ENCODE peak calls at places on chromosomes 3 and 15, in eight cellular contexts. W is brain microvascular endothelial cell; Z is kidney epithelial cell; A is body of pancreas; N is PC-9; L is mammary epithelial cell; I is IMR-90; B is CD8-positive, alpha-beta memory T cell. E is an unnamed sample.

GRCh38 chr3:127491909-127492308 is 98.6 kb downstream of the TPRA1 start:
- DNase-seq in W (no peak), Z (no peak), A (no peak), N (no peak), L (no peak), I (no peak), B (no peak), E (no peak)

GRCh38 chr3:50428007-50428633 is 68.8 kb upstream of the TMEM115 start:
- DNase-seq in W (no peak), Z (no peak), A (no peak), N (peak; percentile 52), L (peak; percentile 30), I (no peak), B (peak; percentile 31), E (no peak)

GRCh38 chr3:39757312-39757711 is 52.1 kb upstream of the MYRIP start:
- DNase-seq in W (no peak), Z (no peak), A (no peak), N (no peak), L (no peak), I (no peak), B (no peak), E (no peak)

GRCh38 chr3:44104043-44104442 is 137.6 kb upstream of the TOPAZ1 start:
- DNase-seq in W (no peak), Z (no peak), A (no peak), N (no peak), L (no peak), I (no peak), B (no peak), E (no peak)

GRCh38 chr3:37256447-37256846 is 82.1 kb upstream of the LRRFIP2 start:
- DNase-seq in W (no peak), Z (no peak), A (no peak), N (no peak), L (no peak), I (no peak), B (no peak), E (no peak)

GRCh38 chr3:141076026-141076797 is 25.1 kb downstream of the SPSB4 start:
- DNase-seq in W (no peak), Z (no peak), A (peak; percentile 84), N (no peak), L (no peak), I (no peak), B (no peak), E (no peak)

GRCh38 chr3:179613807-179614206 is 9.2 kb downstream of the NDUFB5 start:
- DNase-seq in W (peak; percentile 34), Z (no peak), A (no peak), N (no peak), L (no peak), I (peak; percentile 57), B (no peak), E (no peak)

GRCh38 chr3:15452961-15453360 is 25.6 kb downstream of the EAF1 start:
- DNase-seq in W (no peak), Z (no peak), A (no peak), N (no peak), L (no peak), I (no peak), B (no peak), E (no peak)

GRCh38 chr3:178320481-178321352 is 215.5 kb upstream of the KCNMB2 start:
- DNase-seq in W (peak; percentile 66), Z (peak; percentile 80), A (peak; percentile 81), N (no peak), L (peak; percentile 45), I (peak; percentile 83), B (no peak), E (no peak)

GRCh38 chr3:194995922-194996321 is 275.0 kb downstream of the XXYLT1 start:
- DNase-seq in W (no peak), Z (no peak), A (no peak), N (no peak), L (no peak), I (no peak), B (no peak), E (no peak)

GRCh38 chr3:127671523-127672428 is 976 bp upstream of the ABTB1 start:
- DNase-seq in W (no peak), Z (no peak), A (no peak), N (no peak), L (no peak), I (no peak), B (peak; percentile 23), E (peak; percentile 37)

GRCh38 chr3:174439621-174440349 is 419.3 kb upstream of the NAALADL2 start:
- DNase-seq in W (peak; percentile 88), Z (peak; percentile 75), A (peak; percentile 50), N (peak; percentile 98), L (peak; percentile 84), I (peak; percentile 98), B (no peak), E (no peak)

GRCh38 chr3:169662215-169663070 is 1.1 kb downstream of the MECOM start:
- DNase-seq in W (peak; percentile 30), Z (no peak), A (peak; percentile 88), N (peak; percentile 75), L (peak; percentile 73), I (peak; percentile 57), B (no peak), E (no peak)

GRCh38 chr15:79896131-79896633 is 632 bp downstream of the MTHFS start:
- DNase-seq in W (no peak), Z (no peak), A (no peak), N (no peak), L (no peak), I (no peak), B (no peak), E (no peak)

GRCh38 chr15:94924057-94924456 is 692.7 kb downstream of the MCTP2 start:
- DNase-seq in W (no peak), Z (no peak), A (no peak), N (no peak), L (no peak), I (no peak), B (no peak), E (no peak)

GRCh38 chr3:178062126-178062525 is 474.1 kb upstream of the KCNMB2 start:
- DNase-seq in W (no peak), Z (no peak), A (no peak), N (no peak), L (no peak), I (no peak), B (no peak), E (no peak)

GRCh38 chr3:52606373-52607085 is 70.1 kb downstream of the UQCC5 start:
- DNase-seq in W (peak; percentile 14), Z (peak; percentile 72), A (peak; percentile 76), N (peak; percentile 91), L (peak; percentile 92), I (peak; percentile 41), B (no peak), E (no peak)

GRCh38 chr3:102132370-102132769 is 283.1 kb downstream of the NFKBIZ start:
- DNase-seq in W (no peak), Z (no peak), A (no peak), N (no peak), L (no peak), I (no peak), B (no peak), E (no peak)

GRCh38 chr3:98561727-98562521 is 30.1 kb downstream of the GPR15 start:
- DNase-seq in W (peak; percentile 44), Z (peak; percentile 14), A (no peak), N (peak; percentile 35), L (peak; percentile 43), I (peak; percentile 12), B (no peak), E (no peak)

GRCh38 chr3:148642214-148642613 is 55.5 kb upstream of the AGTR1 start:
- DNase-seq in W (no peak), Z (no peak), A (no peak), N (no peak), L (no peak), I (peak; percentile 22), B (no peak), E (no peak)

DNA sequence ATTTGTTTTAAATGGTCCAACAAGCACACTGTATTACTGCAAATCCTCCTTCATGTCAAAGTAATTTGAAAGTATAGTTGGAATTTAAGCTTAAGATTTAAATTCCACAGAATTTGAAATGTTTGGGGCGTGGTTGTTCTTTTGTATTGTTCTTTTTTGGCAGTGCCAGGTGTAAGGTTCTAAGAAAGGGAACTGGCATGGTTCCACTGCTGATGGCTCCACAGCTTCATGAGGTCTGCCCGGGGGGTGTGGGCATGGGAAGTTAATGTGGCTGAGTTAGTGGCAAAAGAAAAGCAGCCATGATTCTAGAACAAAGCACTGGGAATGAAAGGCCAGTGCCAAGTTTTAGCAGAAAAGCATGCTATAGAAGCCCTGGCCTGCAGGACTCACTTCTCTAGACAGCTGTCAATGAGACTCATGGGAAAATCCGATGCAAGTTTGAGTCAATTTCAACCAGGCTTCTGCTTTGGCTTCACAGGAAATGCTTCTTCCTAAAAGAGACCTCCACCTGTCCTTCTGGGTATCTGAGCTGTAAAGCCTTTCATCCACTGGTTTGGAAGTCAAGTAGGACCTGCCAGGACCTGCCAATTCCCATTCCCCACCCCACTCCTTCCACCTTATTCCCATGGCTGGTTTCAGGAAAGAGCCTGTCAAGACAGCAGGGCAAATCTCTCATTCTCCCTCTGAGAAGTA is 18.9 kb downstream of the CDCP1 start:
- DNase-seq in W (no peak), Z (no peak), A (no peak), N (no peak), L (peak; percentile 47), I (no peak), B (no peak), E (no peak)
- H3K27me3 ChIP-seq in W (no peaks in the 10 kb centered on the region), Z (no peaks in the 10 kb centered on the region), A (no peaks in the 10 kb centered on the region), N (no peaks in the 10 kb centered on the region), L (no peaks in the 10 kb centered on the region), I (no peaks in the 10 kb centered on the region), B (no peaks in the 10 kb centered on the region), E (peaks cover 3% of the 10 kb centered on the region)

GRCh38 chr15:73757571-73757970 is 4.4 kb upstream of the INSYN1 start:
- DNase-seq in W (no peak), Z (no peak), A (no peak), N (no peak), L (no peak), I (no peak), B (no peak), E (no peak)
- H3K27me3 ChIP-seq in W (peaks cover 32% of the 10 kb centered on the region), Z (peaks cover 39% of the 10 kb centered on the region), A (peaks cover 1% of the 10 kb centered on the region), N (peaks cover 85% of the 10 kb centered on the region), L (peaks cover 29% of the 10 kb centered on the region), I (peaks cover 79% of the 10 kb centered on the region), B (no peaks in the 10 kb centered on the region), E (no peaks in the 10 kb centered on the region)

GRCh38 chr3:62366093-62366419 is 7.3 kb downstream of the FEZF2 start:
- DNase-seq in W (no peak), Z (no peak), A (no peak), N (no peak), L (no peak), I (no peak), B (no peak), E (no peak)

GRCh38 chr3:62368705-62369475 is 4.5 kb downstream of the FEZF2 start:
- DNase-seq in W (no peak), Z (no peak), A (no peak), N (no peak), L (no peak), I (no peak), B (no peak), E (no peak)

GRCh38 chr3:62367735-62368704 is 5.3 kb downstream of the FEZF2 start:
- DNase-seq in W (no peak), Z (no peak), A (no peak), N (no peak), L (no peak), I (no peak), B (no peak), E (no peak)

GRCh38 chr3:62363275-62363674 is 10.1 kb downstream of the FEZF2 start:
- DNase-seq in W (no peak), Z (no peak), A (no peak), N (no peak), L (peak; percentile 36), I (no peak), B (no peak), E (no peak)

GRCh38 chr3:62365311-62366092 is 7.8 kb downstream of the FEZF2 start:
- DNase-seq in W (no peak), Z (no peak), A (no peak), N (no peak), L (no peak), I (no peak), B (no peak), E (no peak)
- H3K27me3 ChIP-seq in W (peaks cover 65% of the 10 kb centered on the region), Z (peaks cover 54% of the 10 kb centered on the region), A (peaks cover 30% of the 10 kb centered on the region), N (peaks cover 7% of the 10 kb centered on the region), L (peaks cover 29% of the 10 kb centered on the region), I (peaks cover 50% of the 10 kb centered on the region), B (no peaks in the 10 kb centered on the region), E (no peaks in the 10 kb centered on the region)

GRCh38 chr15:74221399-74222230 is 14.5 kb upstream of the CCDC33 start:
- DNase-seq in W (no peak), Z (no peak), A (no peak), N (no peak), L (no peak), I (no peak), B (no peak), E (no peak)
- H3K27me3 ChIP-seq in W (no peaks in the 10 kb centered on the region), Z (peaks cover 15% of the 10 kb centered on the region), A (no peaks in the 10 kb centered on the region), N (no peaks in the 10 kb centered on the region), L (peaks cover 2% of the 10 kb centered on the region), I (peaks cover 69% of the 10 kb centered on the region), B (no peaks in the 10 kb centered on the region), E (no peaks in the 10 kb centered on the region)

E was measured in naive thymus-derived CD4-positive, alpha-beta T cell.